ENCODE peak calls at places on chromosomes 11 and 22, in four cellular contexts. I is GM12892, K is ovary, U is Peyer's patch. E is an unnamed sample.

GRCh38 chr11:79482800-79483199 is 42.0 kb upstream of the TENM4 start:
- DNase-seq in I (peak), K (no peak), U (no peak), E (no peak)

GRCh38 chr11:67270256-67271211 is 4.3 kb downstream of the GRK2 start:
- DNase-seq in I (no peak), K (peak), U (peak), E (peak)

GRCh38 chr11:130611791-130612251 is 163.4 kb downstream of the ADAMTS15 start:
- DNase-seq in I (no peak), K (no peak), U (no peak), E (no peak)

GRCh38 chr22:24141586-24141985 is 39.7 kb upstream of the SUSD2 start:
- DNase-seq in I (peak), K (no peak), U (no peak), E (no peak)

GRCh38 chr11:120612363-120613263 is 101.1 kb downstream of the GRIK4 start:
- DNase-seq in I (peak), K (peak), U (no peak), E (no peak)

GRCh38 chr11:57597971-57598830 is 716 bp downstream of the SERPING1 start:
- DNase-seq in I (no peak), K (peak), U (peak), E (peak)

GRCh38 chr11:103525069-103525468 is 415.8 kb downstream of the DYNC2H1 start:
- DNase-seq in I (no peak), K (no peak), U (no peak), E (no peak)

GRCh38 chr11:73372371-73372993 is 3.7 kb upstream of the RELT start:
- DNase-seq in I (no peak), K (no peak), U (no peak), E (no peak)

GRCh38 chr11:130814440-130815073 is 101.7 kb downstream of the SNX19 start:
- DNase-seq in I (no peak), K (no peak), U (no peak), E (no peak)

DNA sequence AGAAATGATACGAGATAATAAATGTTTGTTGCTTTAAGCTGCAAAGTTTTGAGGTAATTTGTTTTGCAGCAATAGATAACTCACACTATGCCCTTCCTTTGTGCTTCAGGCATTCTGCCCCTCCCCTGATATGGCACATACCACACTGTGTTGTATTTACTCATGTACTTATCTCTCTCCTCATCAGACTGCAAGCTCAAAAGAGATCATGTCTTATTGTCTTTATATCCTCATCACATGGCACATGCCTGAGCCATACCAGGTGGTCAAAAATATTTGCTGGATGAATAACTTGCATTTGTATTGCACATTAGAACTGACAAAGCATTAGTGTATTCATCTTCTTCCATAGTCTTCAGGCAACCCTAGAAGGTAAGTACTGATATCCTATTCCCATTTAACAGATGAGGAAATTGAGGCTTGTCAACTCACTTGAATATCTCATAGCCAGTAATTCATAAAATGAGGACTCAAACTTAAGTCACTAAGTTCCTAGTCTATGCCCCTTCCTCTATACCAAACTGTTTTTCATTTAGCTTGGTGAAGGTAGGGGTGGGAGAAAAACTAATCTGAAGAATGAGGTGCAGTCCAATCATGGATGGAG is 83.9 kb upstream of the EED start:
- DNase-seq in I (no peak), K (no peak), U (no peak), E (no peak)
- TF ChIP-seq POLR2A in I (no peak), K (no peak), U (no peak), E (no peak)

DNA sequence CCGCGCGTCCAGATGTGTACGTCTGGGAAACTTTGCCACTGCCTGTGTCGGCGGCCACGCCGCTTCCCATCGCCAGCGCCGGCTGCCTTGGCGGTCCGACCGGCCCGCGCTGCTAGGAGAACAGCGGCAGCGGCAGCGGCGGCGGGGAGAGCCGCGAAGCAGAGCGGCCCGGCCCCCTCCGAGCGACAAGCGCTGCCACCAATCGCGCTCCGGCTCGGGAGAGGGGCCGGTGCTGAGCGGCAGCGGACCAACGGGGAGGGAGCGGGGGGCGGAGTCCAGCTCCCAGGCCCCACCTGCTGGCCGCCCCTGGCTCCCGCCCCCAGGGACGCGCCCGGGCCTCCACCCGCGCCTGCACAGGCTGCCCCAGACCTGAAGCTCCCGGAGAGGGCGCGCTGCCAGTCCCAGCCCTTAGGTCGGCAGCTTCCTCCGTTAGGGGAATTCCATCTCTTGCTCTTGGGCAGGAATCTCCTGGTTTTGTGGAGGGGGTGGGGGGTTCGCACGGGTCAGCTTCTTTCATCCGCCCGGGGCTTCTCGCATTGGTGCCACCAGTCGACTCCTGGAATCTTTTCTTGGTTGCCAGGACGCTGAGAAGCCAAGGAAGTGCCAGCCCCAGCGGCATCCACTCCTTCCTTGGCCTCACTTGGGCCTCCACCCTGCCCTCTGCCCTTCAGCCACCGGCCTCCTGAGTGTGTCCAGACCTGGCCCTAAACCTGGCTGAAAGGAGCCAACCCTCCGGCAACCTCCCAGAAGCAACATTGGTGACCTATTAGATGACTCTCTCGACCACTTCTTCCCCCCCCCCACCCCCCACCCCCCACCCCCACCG is at the start of gene GALNT18:
- DNase-seq in I (peak), K (peak), U (peak), E (peak)
- TF ChIP-seq POLR2A in I (peak), K (no peak), U (no peak), E (peak)

GRCh38 chr11:111960916-111961315 is 23.8 kb downstream of the DIXDC1 start:
- DNase-seq in I (no peak), K (no peak), U (no peak), E (no peak)
- TF ChIP-seq POLR2A in I (no peak), K (no peak), U (no peak), E (no peak)

GRCh38 chr11:12380565-12381325 is 3.4 kb downstream of the PARVA start:
- DNase-seq in I (no peak), K (no peak), U (no peak), E (no peak)

GRCh38 chr11:12377106-12377823 is at the start of gene PARVA:
- DNase-seq in I (no peak), K (peak), U (peak), E (peak)

GRCh38 chr11:12376259-12376971 is 956 bp upstream of the PARVA start:
- DNase-seq in I (no peak), K (peak), U (no peak), E (no peak)

GRCh38 chr11:12381875-12382274 is 4.5 kb downstream of the PARVA start:
- DNase-seq in I (no peak), K (no peak), U (no peak), E (no peak)

GRCh38 chr11:12377824-12378593 is 638 bp downstream of the PARVA start:
- DNase-seq in I (no peak), K (peak), U (peak), E (peak)
- TF ChIP-seq POLR2A in I (no peak), K (no peak), U (peak), E (peak)

DNA sequence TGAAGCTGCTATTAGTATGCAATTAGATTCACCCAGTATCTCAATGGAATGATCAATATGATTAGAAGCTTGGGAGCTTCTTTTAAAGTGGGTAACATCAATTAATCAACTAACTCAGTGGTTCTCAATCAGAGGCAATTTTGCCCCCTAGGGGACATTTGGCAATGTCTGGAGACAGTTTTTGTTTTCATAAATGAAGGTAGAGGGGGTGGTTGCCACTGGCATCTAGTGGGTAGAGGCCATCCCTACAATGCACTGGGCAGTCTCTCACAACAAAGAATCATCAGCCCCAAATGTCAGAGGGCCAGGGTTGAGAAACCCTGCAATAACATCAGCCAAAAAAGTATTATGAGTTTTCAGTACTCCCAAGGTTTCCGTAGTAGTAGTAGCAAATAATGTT is 5.9 kb upstream of the AMOTL1 start:
- DNase-seq in I (no peak), K (no peak), U (no peak), E (no peak)
- TF ChIP-seq POLR2A in I (no peak), K (no peak), U (no peak), E (no peak)

DNA sequence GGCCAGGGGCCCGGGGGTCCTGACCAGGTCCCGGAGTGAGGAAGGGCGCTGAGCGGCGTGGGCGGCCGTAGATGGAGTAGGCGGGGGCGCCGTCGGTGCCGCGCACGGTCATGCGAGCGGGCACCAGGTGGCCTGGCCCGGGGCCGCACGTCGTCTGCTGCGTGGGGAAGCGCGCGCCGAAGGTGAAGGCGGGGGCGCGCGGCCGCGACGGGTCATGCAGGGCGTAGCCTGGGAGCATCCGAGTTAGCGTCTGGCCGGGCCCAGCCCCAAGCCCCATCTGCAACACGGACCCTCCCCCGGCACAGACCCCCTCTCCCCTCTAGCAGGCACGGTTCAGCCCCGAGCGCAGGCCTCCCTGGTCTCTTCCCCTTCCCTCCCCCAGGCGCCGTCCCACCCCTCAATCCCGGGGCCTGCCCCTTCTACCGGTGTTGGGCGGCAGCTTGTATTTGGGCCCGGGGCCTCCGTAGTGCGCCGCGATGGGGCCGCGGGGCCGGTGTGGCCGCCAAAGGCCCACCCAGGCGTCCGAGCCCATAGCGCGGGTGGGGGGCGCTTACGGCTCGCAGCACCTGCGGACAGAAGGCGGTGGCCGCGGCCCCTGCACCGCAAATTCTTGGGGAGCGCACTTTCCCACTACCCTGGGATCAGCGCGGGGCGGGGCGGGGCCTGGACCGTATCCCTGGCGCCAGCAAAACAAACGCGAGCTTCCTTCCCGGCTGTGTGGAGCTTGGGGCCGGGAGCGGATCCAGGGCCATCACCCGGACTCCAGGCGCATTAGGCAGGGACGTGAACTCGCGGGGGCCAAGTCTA is 1.9 kb upstream of the TYMP start:
- DNase-seq in I (peak), K (peak), U (peak), E (peak)
- TF ChIP-seq POLR2A in I (peak), K (no peak), U (peak), E (peak)

DNA sequence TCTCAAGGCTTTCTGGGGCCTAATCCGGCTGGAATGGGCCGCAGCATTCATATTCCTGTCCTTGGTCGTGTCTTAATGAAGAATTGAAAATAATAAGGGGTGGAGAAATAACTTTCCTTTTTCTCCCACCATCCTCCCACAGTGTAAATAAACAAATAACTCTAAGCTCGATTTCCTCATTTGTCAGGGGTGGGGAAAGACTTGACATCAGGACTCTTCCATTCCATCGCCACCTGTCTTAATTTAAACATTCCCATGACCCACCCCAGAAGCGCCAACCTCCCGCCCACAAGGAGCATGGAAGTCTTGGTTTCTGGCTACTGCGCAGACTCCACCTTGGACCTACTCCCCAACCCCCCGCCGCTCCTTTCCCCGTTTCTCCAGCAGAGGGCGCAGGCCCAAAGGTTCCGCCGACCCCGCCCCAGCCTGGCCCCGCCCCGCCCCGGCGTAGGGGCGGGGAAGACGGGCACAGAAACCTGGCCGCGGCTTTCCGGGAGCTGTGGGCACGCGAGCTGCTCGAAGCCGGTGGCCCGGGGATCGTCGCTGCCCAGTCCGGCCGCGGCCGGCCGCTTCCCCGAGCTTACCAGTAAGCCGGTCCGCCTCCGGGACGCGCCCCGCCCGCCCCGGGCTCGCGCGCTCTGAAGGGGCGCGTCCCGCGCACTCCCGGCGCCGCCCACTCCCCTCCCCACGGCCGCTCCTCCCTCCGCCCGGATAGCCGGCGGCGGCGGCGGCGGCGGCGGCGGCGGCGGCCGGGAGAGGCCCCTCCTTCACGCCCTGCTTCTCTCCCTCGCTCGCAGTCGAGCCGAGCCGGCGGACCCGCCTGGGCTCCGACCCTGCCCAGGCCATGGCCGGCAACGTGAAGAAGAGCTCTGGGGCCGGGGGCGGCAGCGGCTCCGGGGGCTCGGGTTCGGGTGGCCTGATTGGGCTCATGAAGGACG is at the start of gene CBL:
- DNase-seq in I (peak), K (peak), U (peak), E (peak)
- TF ChIP-seq POLR2A in I (peak), K (peak), U (peak), E (peak)

GRCh38 chr22:32546480-32546879 is 71.9 kb downstream of the FBXO7 start:
- DNase-seq in I (no peak), K (no peak), U (no peak), E (no peak)
- TF ChIP-seq POLR2A in I (no peak), K (no peak), U (no peak), E (no peak)

GRCh38 chr11:109554951-109555350 is 133.0 kb downstream of the C11orf87 start:
- DNase-seq in I (no peak), K (no peak), U (no peak), E (no peak)

GRCh38 chr11:109553284-109553683 is 131.3 kb downstream of the C11orf87 start:
- DNase-seq in I (no peak), K (no peak), U (no peak), E (no peak)

GRCh38 chr11:109547356-109548027 is 125.5 kb downstream of the C11orf87 start:
- DNase-seq in I (no peak), K (no peak), U (no peak), E (no peak)

GRCh38 chr11:109552376-109552775 is 130.4 kb downstream of the C11orf87 start:
- DNase-seq in I (no peak), K (no peak), U (no peak), E (no peak)
- TF ChIP-seq POLR2A in I (no peak), K (no peak), U (no peak), E (no peak)

E was measured in right lobe of liver.